ENCODE peak calls at places on chromosomes 6 and 20, in six cellular contexts. M is HepG2, P is vagina, T is tibial nerve, C is adrenal gland, U is Peyer's patch. I is an unnamed sample.

GRCh38 chr6:135226537-135226936 is 45.4 kb downstream of the MYB start:
- DNase-seq in M (no peak), P (no peak), T (no peak), C (no peak), U (no peak), I (no peak)

GRCh38 chr6:28807682-28808280 is 116.0 kb downstream of the TRIM27 start:
- DNase-seq in M (peak), P (no peak), T (no peak), C (no peak), U (no peak), I (no peak)

GRCh38 chr20:44217342-44218092 is 6.9 kb upstream of the OSER1 start:
- DNase-seq in M (peak), P (no peak), T (peak), C (peak), U (peak), I (peak)

GRCh38 chr6:80165819-80166218 is 59.3 kb downstream of the BCKDHB start:
- DNase-seq in M (no peak), P (no peak), T (no peak), C (no peak), U (no peak), I (no peak)

GRCh38 chr20:43415661-43416430 is 41.9 kb upstream of the SRSF6 start:
- DNase-seq in M (no peak), P (no peak), T (no peak), C (no peak), U (no peak), I (no peak)

GRCh38 chr20:58913079-58913478 is 60.6 kb downstream of the GNAS start:
- DNase-seq in M (no peak), P (no peak), T (no peak), C (no peak), U (no peak), I (no peak)

GRCh38 chr6:31203345-31203979 is 33.0 kb upstream of the POU5F1 start:
- DNase-seq in M (peak), P (no peak), T (no peak), C (no peak), U (no peak), I (no peak)

GRCh38 chr20:24694727-24695528 is 225.5 kb downstream of the SYNDIG1 start:
- DNase-seq in M (no peak), P (peak), T (no peak), C (peak), U (peak), I (peak)

GRCh38 chr6:89359561-89359960 is 7.0 kb upstream of the UBE2J1 start:
- DNase-seq in M (no peak), P (no peak), T (no peak), C (no peak), U (no peak), I (no peak)

GRCh38 chr6:148179786-148180185 is 162.9 kb upstream of the SASH1 start:
- DNase-seq in M (no peak), P (no peak), T (peak), C (peak), U (no peak), I (peak)

GRCh38 chr6:154319231-154319858 is 37.3 kb downstream of the IPCEF1 start:
- DNase-seq in M (no peak), P (no peak), T (no peak), C (no peak), U (no peak), I (no peak)

GRCh38 chr20:58749098-58749766 is 56.6 kb downstream of the NPEPL1 start:
- DNase-seq in M (no peak), P (no peak), T (no peak), C (no peak), U (no peak), I (no peak)

GRCh38 chr20:56710577-56711465 is 81.7 kb downstream of the TFAP2C start:
- DNase-seq in M (no peak), P (no peak), T (no peak), C (no peak), U (no peak), I (peak)

GRCh38 chr6:15129872-15130271 is 116.0 kb upstream of the JARID2 start:
- DNase-seq in M (no peak), P (no peak), T (no peak), C (no peak), U (no peak), I (no peak)

GRCh38 chr6:113464959-113465358 is 392.2 kb upstream of the MARCKS start:
- DNase-seq in M (no peak), P (no peak), T (no peak), C (no peak), U (no peak), I (no peak)

GRCh38 chr6:116461563-116462507 is 660 bp downstream of the CALHM6 start:
- DNase-seq in M (no peak), P (no peak), T (no peak), C (peak), U (peak), I (peak)

GRCh38 chr6:169252805-169253189 is 849 bp downstream of the THBS2 start:
- DNase-seq in M (no peak), P (no peak), T (no peak), C (no peak), U (peak), I (peak)

GRCh38 chr6:28597217-28597835 is 71.6 kb downstream of the GPX5 start:
- DNase-seq in M (peak), P (no peak), T (no peak), C (no peak), U (no peak), I (no peak)

GRCh38 chr6:149202100-149202499 is 115.4 kb upstream of the TAB2 start:
- DNase-seq in M (no peak), P (no peak), T (no peak), C (no peak), U (no peak), I (no peak)

GRCh38 chr6:52595796-52596130 is 18.9 kb upstream of the TRAM2 start:
- DNase-seq in M (no peak), P (peak), T (no peak), C (no peak), U (no peak), I (peak)

GRCh38 chr6:1526689-1527088 is 83.0 kb upstream of the FOXC1 start:
- DNase-seq in M (no peak), P (no peak), T (no peak), C (no peak), U (no peak), I (no peak)

GRCh38 chr6:127347188-127347587 is 3.8 kb upstream of the ECHDC1 start:
- DNase-seq in M (peak), P (no peak), T (no peak), C (no peak), U (no peak), I (no peak)

GRCh38 chr6:117506180-117506835 is 23.8 kb downstream of the DCBLD1 start:
- DNase-seq in M (peak), P (no peak), T (no peak), C (no peak), U (no peak), I (no peak)

GRCh38 chr6:11315743-11316437 is 83.4 kb upstream of the NEDD9 start:
- DNase-seq in M (no peak), P (no peak), T (no peak), C (no peak), U (no peak), I (no peak)

GRCh38 chr20:25281541-25281991 is 33.7 kb downstream of the PYGB start:
- DNase-seq in M (no peak), P (no peak), T (no peak), C (no peak), U (peak), I (peak)

GRCh38 chr6:105484238-105485161 is 81.6 kb upstream of the PREP start:
- DNase-seq in M (peak), P (no peak), T (no peak), C (no peak), U (no peak), I (no peak)

GRCh38 chr20:56788671-56789610 is 159.8 kb downstream of the TFAP2C start:
- DNase-seq in M (no peak), P (no peak), T (no peak), C (no peak), U (no peak), I (no peak)

GRCh38 chr20:32536861-32537656 is 48.1 kb downstream of the NOL4L start:
- DNase-seq in M (no peak), P (no peak), T (no peak), C (no peak), U (peak), I (peak)

GRCh38 chr20:5073154-5074049 is 46.4 kb downstream of the PCNA start:
- DNase-seq in M (peak), P (no peak), T (peak), C (peak), U (peak), I (peak)

GRCh38 chr6:136566007-136566487 is 15.8 kb upstream of the MAP7 start:
- DNase-seq in M (no peak), P (no peak), T (no peak), C (no peak), U (peak), I (no peak)

GRCh38 chr6:98498891-98499290 is 335.5 kb upstream of the POU3F2 start:
- DNase-seq in M (no peak), P (no peak), T (no peak), C (no peak), U (no peak), I (no peak)

GRCh38 chr6:122130026-122130348 is 269.5 kb upstream of the HSF2 start:
- DNase-seq in M (no peak), P (no peak), T (no peak), C (no peak), U (no peak), I (no peak)

GRCh38 chr6:13413906-13414555 is 73.4 kb downstream of the GFOD1 start:
- DNase-seq in M (no peak), P (no peak), T (no peak), C (no peak), U (no peak), I (no peak)

GRCh38 chr6:109506841-109507240 is 23.8 kb upstream of the ZBTB24 start:
- DNase-seq in M (no peak), P (no peak), T (no peak), C (no peak), U (no peak), I (no peak)

GRCh38 chr6:44245912-44246662 is 814 bp upstream of the HSP90AB1 start:
- DNase-seq in M (peak), P (no peak), T (peak), C (peak), U (peak), I (peak)
- TF ChIP-seq POLR2A in M (peak), P (no peak), T (peak), C (peak), U (no peak), I (no peak)

DNA sequence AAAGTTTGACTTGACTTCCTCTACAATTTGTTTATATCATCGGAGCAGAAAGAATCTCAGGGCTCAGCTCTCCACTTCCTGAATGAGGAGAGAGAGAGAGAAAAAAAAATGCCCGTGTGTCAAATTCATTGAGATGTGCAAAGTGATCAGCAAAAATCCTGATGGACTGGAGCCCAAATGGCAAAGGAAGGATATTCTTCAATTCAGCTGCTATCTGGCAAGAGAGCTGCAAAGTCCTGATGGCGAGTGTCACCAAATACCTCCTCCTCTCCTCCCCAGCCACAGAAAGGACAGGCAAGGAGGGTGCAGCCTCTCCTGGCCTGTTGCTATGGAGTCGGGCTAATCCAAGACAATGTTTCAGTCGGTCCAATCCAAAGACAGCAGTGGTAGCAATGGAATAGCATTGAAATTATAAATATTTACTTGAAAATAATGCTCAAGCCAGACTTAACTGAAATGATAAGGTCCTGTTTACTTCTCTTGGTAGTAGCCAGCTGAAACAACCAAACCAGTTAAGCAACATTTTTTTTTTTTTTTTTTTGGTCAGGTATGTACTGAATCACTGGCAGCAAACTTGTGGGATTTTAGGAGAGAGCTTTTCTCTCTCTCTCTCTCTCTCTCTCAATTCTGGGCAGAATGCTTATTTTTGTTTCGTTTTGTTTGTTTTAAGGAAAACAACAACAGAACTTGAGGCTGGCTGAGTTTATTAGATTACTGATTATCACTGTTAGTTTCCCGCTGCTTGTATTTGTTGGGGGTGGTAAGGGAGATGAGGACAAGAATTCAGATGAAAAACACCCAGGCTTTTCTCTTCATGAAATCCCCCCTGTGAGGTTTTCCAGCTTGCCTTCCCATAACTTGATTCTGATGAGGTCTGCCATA is 204.2 kb downstream of the BCAS1 start:
- DNase-seq in M (peak), P (no peak), T (peak), C (peak), U (no peak), I (peak)
- TF ChIP-seq POLR2A in M (no peak), P (no peak), T (no peak), C (no peak), U (no peak), I (peak)

GRCh38 chr6:21026576-21027273 is 492.5 kb downstream of the CDKAL1 start:
- DNase-seq in M (no peak), P (no peak), T (no peak), C (no peak), U (no peak), I (no peak)

GRCh38 chr6:21023210-21023609 is 489.0 kb downstream of the CDKAL1 start:
- DNase-seq in M (no peak), P (no peak), T (no peak), C (no peak), U (no peak), I (no peak)

GRCh38 chr6:21024621-21025020 is 490.4 kb downstream of the CDKAL1 start:
- DNase-seq in M (peak), P (no peak), T (no peak), C (no peak), U (no peak), I (no peak)

GRCh38 chr6:21019614-21020013 is 485.4 kb downstream of the CDKAL1 start:
- DNase-seq in M (no peak), P (no peak), T (no peak), C (no peak), U (no peak), I (no peak)

DNA sequence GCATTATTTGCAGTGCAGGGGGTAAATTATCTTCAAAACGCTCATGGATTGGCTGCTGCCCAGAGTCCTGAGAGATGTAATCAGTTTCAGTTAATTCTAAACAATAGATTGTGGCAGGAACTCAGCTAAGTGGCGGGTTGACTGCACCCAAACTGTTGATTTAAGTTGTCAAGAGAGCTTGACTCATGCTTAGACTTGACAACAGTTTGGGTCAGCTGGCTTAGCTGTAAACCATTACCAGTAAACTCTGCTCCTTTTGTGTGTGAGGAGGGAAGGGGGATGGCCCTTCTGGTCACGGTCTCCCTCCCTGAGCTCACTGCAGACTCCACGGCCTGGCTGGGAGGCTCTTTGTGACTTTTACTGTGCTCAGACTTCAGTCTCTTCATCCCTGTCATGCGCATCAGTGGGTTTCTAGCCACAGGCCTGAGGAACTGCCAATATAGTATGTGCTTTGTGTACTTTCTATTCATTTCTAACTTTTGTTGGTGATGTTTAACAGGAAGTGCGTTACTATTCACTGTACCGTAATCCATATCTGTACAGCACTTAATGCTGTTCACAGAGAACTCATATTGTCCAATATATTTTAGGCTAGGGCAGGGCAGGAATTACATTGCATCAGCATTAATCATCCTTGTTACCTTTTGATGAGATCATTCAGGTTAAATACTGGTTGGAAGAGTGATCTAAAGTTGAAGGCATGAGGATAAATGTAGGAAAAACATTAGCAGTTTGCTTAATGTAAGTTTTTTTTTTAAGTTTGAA is 488.3 kb downstream of the CDKAL1 start:
- DNase-seq in M (peak), P (no peak), T (no peak), C (no peak), U (no peak), I (peak)
- TF ChIP-seq POLR2A in M (no peak), P (no peak), T (no peak), C (no peak), U (no peak), I (no peak)

GRCh38 chr6:35453236-35453635 is 1.1 kb downstream of the FANCE start:
- DNase-seq in M (no peak), P (no peak), T (no peak), C (no peak), U (no peak), I (no peak)

GRCh38 chr6:35449287-35449881 is 2.8 kb upstream of the FANCE start:
- DNase-seq in M (peak), P (no peak), T (no peak), C (peak), U (peak), I (peak)

GRCh38 chr6:35451354-35452185 is 568 bp upstream of the FANCE start:
- DNase-seq in M (no peak), P (no peak), T (no peak), C (no peak), U (peak), I (no peak)

GRCh38 chr6:35454843-35455110 is 2.6 kb downstream of the FANCE start:
- DNase-seq in M (no peak), P (no peak), T (no peak), C (no peak), U (peak), I (peak)

GRCh38 chr6:35452186-35453090 is at the start of gene FANCE:
- DNase-seq in M (peak), P (no peak), T (peak), C (peak), U (peak), I (peak)
- TF ChIP-seq POLR2A in M (peak), P (peak), T (peak), C (no peak), U (no peak), I (peak)

GRCh38 chr6:2851727-2852513 is 10.3 kb upstream of the SERPINB1 start:
- DNase-seq in M (no peak), P (no peak), T (no peak), C (no peak), U (peak), I (no peak)
- TF ChIP-seq POLR2A in M (no peak), P (no peak), T (no peak), C (no peak), U (no peak), I (no peak)

GRCh38 chr6:167836722-167837121 is 10.0 kb downstream of the AFDN start:
- DNase-seq in M (no peak), P (no peak), T (no peak), C (no peak), U (no peak), I (no peak)
- TF ChIP-seq POLR2A in M (no peak), P (no peak), T (no peak), C (no peak), U (no peak), I (no peak)